ENCODE peak calls at places on chromosome 15, in five cellular contexts. One of them, this sample, is unnamed.
A peak's percentile ranks its signal among the peaks of the same experiment; 100 is the strongest.

GRCh38 chr15:64634020-64634419 is 141.4 kb downstream of the RBPMS2 start:
- DNase-seq in psoas muscle: no peak
- DNase-seq in cardiac muscle cell: no peak
- DNase-seq in endothelial cell of umbilical vein: peak; percentile 24
- DNase-seq in heart left ventricle: no peak
- DNase-seq in this sample: no peak

GRCh38 chr15:31215490-31216209 is 111.0 kb upstream of the KLF13 start:
- DNase-seq in psoas muscle: peak; percentile 93
- DNase-seq in cardiac muscle cell: peak; percentile 80
- DNase-seq in endothelial cell of umbilical vein: peak; percentile 34
- DNase-seq in heart left ventricle: peak; percentile 88
- DNase-seq in this sample: peak; percentile 73

GRCh38 chr15:89003865-89004725 is 84.2 kb upstream of the ABHD2 start:
- DNase-seq in psoas muscle: peak; percentile 69
- DNase-seq in cardiac muscle cell: peak; percentile 78
- DNase-seq in endothelial cell of umbilical vein: peak; percentile 8
- DNase-seq in heart left ventricle: peak; percentile 60
- DNase-seq in this sample: peak; percentile 17

GRCh38 chr15:40282144-40282869 is 557 bp downstream of the ANKRD63 start:
- DNase-seq in psoas muscle: peak; percentile 76
- DNase-seq in cardiac muscle cell: peak; percentile 60
- DNase-seq in endothelial cell of umbilical vein: peak; percentile 31
- DNase-seq in heart left ventricle: no peak
- DNase-seq in this sample: peak; percentile 34

GRCh38 chr15:23467110-23467600 is 20.1 kb upstream of the GOLGA6L2 start:
- DNase-seq in psoas muscle: no peak
- DNase-seq in cardiac muscle cell: peak; percentile 34
- DNase-seq in endothelial cell of umbilical vein: peak; percentile 11
- DNase-seq in heart left ventricle: no peak
- DNase-seq in this sample: no peak

GRCh38 chr15:62110000-62110851 is 43.4 kb downstream of the C2CD4A start:
- DNase-seq in psoas muscle: peak; percentile 57
- DNase-seq in cardiac muscle cell: no peak
- DNase-seq in endothelial cell of umbilical vein: peak; percentile 95
- DNase-seq in heart left ventricle: no peak
- DNase-seq in this sample: no peak

GRCh38 chr15:89038146-89038545 is 50.1 kb upstream of the ABHD2 start:
- DNase-seq in psoas muscle: no peak
- DNase-seq in cardiac muscle cell: no peak
- DNase-seq in endothelial cell of umbilical vein: no peak
- DNase-seq in heart left ventricle: no peak
- DNase-seq in this sample: no peak

GRCh38 chr15:72797834-72798233 is 14.3 kb upstream of the ADPGK start:
- DNase-seq in psoas muscle: no peak
- DNase-seq in cardiac muscle cell: no peak
- DNase-seq in endothelial cell of umbilical vein: no peak
- DNase-seq in heart left ventricle: no peak
- DNase-seq in this sample: no peak

GRCh38 chr15:49421991-49422390 is 1.1 kb upstream of the FGF7 start:
- DNase-seq in psoas muscle: peak; percentile 62
- DNase-seq in cardiac muscle cell: peak; percentile 49
- DNase-seq in endothelial cell of umbilical vein: peak; percentile 65
- DNase-seq in heart left ventricle: peak; percentile 25
- DNase-seq in this sample: peak; percentile 59

GRCh38 chr15:58957101-58957973 is 23.9 kb upstream of the SLTM start:
- DNase-seq in psoas muscle: no peak
- DNase-seq in cardiac muscle cell: peak; percentile 73
- DNase-seq in endothelial cell of umbilical vein: peak; percentile 65
- DNase-seq in heart left ventricle: peak; percentile 31
- DNase-seq in this sample: peak; percentile 73

GRCh38 chr15:91407237-91407889 is 307.3 kb downstream of the SV2B start:
- DNase-seq in psoas muscle: no peak
- DNase-seq in cardiac muscle cell: no peak
- DNase-seq in endothelial cell of umbilical vein: no peak
- DNase-seq in heart left ventricle: peak; percentile 45
- DNase-seq in this sample: peak; percentile 33

GRCh38 chr15:71530116-71530515 is 280.2 kb upstream of the NR2E3 start:
- DNase-seq in psoas muscle: no peak
- DNase-seq in cardiac muscle cell: no peak
- DNase-seq in endothelial cell of umbilical vein: no peak
- DNase-seq in heart left ventricle: no peak
- DNase-seq in this sample: no peak

GRCh38 chr15:93413745-93414144 is 324.7 kb upstream of the RGMA start:
- DNase-seq in psoas muscle: no peak
- DNase-seq in cardiac muscle cell: no peak
- DNase-seq in endothelial cell of umbilical vein: no peak
- DNase-seq in heart left ventricle: no peak
- DNase-seq in this sample: no peak

GRCh38 chr15:62112051-62112450 is 45.3 kb downstream of the C2CD4A start:
- DNase-seq in psoas muscle: no peak
- DNase-seq in cardiac muscle cell: no peak
- DNase-seq in endothelial cell of umbilical vein: no peak
- DNase-seq in heart left ventricle: no peak
- DNase-seq in this sample: no peak

GRCh38 chr15:57310876-57311275 is 65.4 kb upstream of the CGNL1 start:
- DNase-seq in psoas muscle: no peak
- DNase-seq in cardiac muscle cell: no peak
- DNase-seq in endothelial cell of umbilical vein: no peak
- DNase-seq in heart left ventricle: no peak
- DNase-seq in this sample: no peak

GRCh38 chr15:70195171-70195807 is 97.6 kb upstream of the TLE3 start:
- DNase-seq in psoas muscle: no peak
- DNase-seq in cardiac muscle cell: no peak
- DNase-seq in endothelial cell of umbilical vein: no peak
- DNase-seq in heart left ventricle: no peak
- DNase-seq in this sample: no peak

GRCh38 chr15:92883643-92884458 is 16.3 kb upstream of the CHD2 start:
- DNase-seq in psoas muscle: no peak
- DNase-seq in cardiac muscle cell: no peak
- DNase-seq in endothelial cell of umbilical vein: peak; percentile 60
- DNase-seq in heart left ventricle: no peak
- DNase-seq in this sample: peak; percentile 48

GRCh38 chr15:99671926-99672701 is 61.1 kb downstream of the LYSMD4 start:
- DNase-seq in psoas muscle: no peak
- DNase-seq in cardiac muscle cell: no peak
- DNase-seq in endothelial cell of umbilical vein: no peak
- DNase-seq in heart left ventricle: no peak
- DNase-seq in this sample: no peak

GRCh38 chr15:47414207-47414606 is 303.1 kb upstream of the SEMA6D start:
- DNase-seq in psoas muscle: no peak
- DNase-seq in cardiac muscle cell: no peak
- DNase-seq in endothelial cell of umbilical vein: no peak
- DNase-seq in heart left ventricle: no peak
- DNase-seq in this sample: no peak

GRCh38 chr15:92900712-92901052 is 558 bp downstream of the CHD2 start:
- DNase-seq in psoas muscle: no peak
- DNase-seq in cardiac muscle cell: no peak
- DNase-seq in endothelial cell of umbilical vein: no peak
- DNase-seq in heart left ventricle: no peak
- DNase-seq in this sample: no peak

GRCh38 chr15:48657891-48658591 is 12.5 kb upstream of the FBN1 start:
- DNase-seq in psoas muscle: no peak
- DNase-seq in cardiac muscle cell: no peak
- DNase-seq in endothelial cell of umbilical vein: no peak
- DNase-seq in heart left ventricle: no peak
- DNase-seq in this sample: no peak

GRCh38 chr15:44536298-44536961 is 517 bp upstream of the EIF3J start:
- DNase-seq in psoas muscle: peak; percentile 93
- DNase-seq in cardiac muscle cell: peak; percentile 92
- DNase-seq in endothelial cell of umbilical vein: peak; percentile 92
- DNase-seq in heart left ventricle: peak; percentile 87
- DNase-seq in this sample: peak; percentile 91

GRCh38 chr15:71375934-71376333 is 260.7 kb downstream of the THSD4 start:
- DNase-seq in psoas muscle: no peak
- DNase-seq in cardiac muscle cell: no peak
- DNase-seq in endothelial cell of umbilical vein: no peak
- DNase-seq in heart left ventricle: no peak
- DNase-seq in this sample: no peak

GRCh38 chr15:52463638-52464037 is 65.0 kb downstream of the MYO5A start:
- DNase-seq in psoas muscle: no peak
- DNase-seq in cardiac muscle cell: no peak
- DNase-seq in endothelial cell of umbilical vein: peak; percentile 84
- DNase-seq in heart left ventricle: no peak
- DNase-seq in this sample: no peak

GRCh38 chr15:42461261-42461660 is 29.7 kb downstream of the ZNF106 start:
- DNase-seq in psoas muscle: no peak
- DNase-seq in cardiac muscle cell: no peak
- DNase-seq in endothelial cell of umbilical vein: no peak
- DNase-seq in heart left ventricle: no peak
- DNase-seq in this sample: no peak

GRCh38 chr15:70025413-70026296 is 72.1 kb downstream of the TLE3 start:
- DNase-seq in psoas muscle: peak; percentile 47
- DNase-seq in cardiac muscle cell: no peak
- DNase-seq in endothelial cell of umbilical vein: no peak
- DNase-seq in heart left ventricle: no peak
- DNase-seq in this sample: peak; percentile 93

GRCh38 chr15:77541421-77542181 is 91.1 kb downstream of the LINGO1 start:
- DNase-seq in psoas muscle: no peak
- DNase-seq in cardiac muscle cell: no peak
- DNase-seq in endothelial cell of umbilical vein: no peak
- DNase-seq in heart left ventricle: peak; percentile 54
- DNase-seq in this sample: peak; percentile 33

GRCh38 chr15:77966540-77967290 is 110.8 kb downstream of the TBC1D2B start:
- DNase-seq in psoas muscle: peak; percentile 73
- DNase-seq in cardiac muscle cell: peak; percentile 42
- DNase-seq in endothelial cell of umbilical vein: peak; percentile 34
- DNase-seq in heart left ventricle: peak; percentile 55
- DNase-seq in this sample: peak; percentile 80

GRCh38 chr15:22944651-22945050 is 35.5 kb downstream of the CYFIP1 start:
- DNase-seq in psoas muscle: no peak
- DNase-seq in cardiac muscle cell: no peak
- DNase-seq in endothelial cell of umbilical vein: no peak
- DNase-seq in heart left ventricle: no peak
- DNase-seq in this sample: no peak

GRCh38 chr15:33586791-33587697 is 276.3 kb downstream of the RYR3 start:
- DNase-seq in psoas muscle: no peak
- DNase-seq in cardiac muscle cell: no peak
- DNase-seq in endothelial cell of umbilical vein: no peak
- DNase-seq in heart left ventricle: no peak
- DNase-seq in this sample: no peak

GRCh38 chr15:32802296-32802936 is 84.6 kb downstream of the GREM1 start:
- DNase-seq in psoas muscle: no peak
- DNase-seq in cardiac muscle cell: no peak
- DNase-seq in endothelial cell of umbilical vein: no peak
- DNase-seq in heart left ventricle: no peak
- DNase-seq in this sample: peak; percentile 13

GRCh38 chr15:67040277-67040676 is 25.1 kb upstream of the SMAD3 start:
- DNase-seq in psoas muscle: no peak
- DNase-seq in cardiac muscle cell: no peak
- DNase-seq in endothelial cell of umbilical vein: no peak
- DNase-seq in heart left ventricle: no peak
- DNase-seq in this sample: no peak

GRCh38 chr15:65196637-65197336 is 11.6 kb upstream of the CLPX start:
- DNase-seq in psoas muscle: no peak
- DNase-seq in cardiac muscle cell: no peak
- DNase-seq in endothelial cell of umbilical vein: no peak
- DNase-seq in heart left ventricle: no peak
- DNase-seq in this sample: no peak

DNA sequence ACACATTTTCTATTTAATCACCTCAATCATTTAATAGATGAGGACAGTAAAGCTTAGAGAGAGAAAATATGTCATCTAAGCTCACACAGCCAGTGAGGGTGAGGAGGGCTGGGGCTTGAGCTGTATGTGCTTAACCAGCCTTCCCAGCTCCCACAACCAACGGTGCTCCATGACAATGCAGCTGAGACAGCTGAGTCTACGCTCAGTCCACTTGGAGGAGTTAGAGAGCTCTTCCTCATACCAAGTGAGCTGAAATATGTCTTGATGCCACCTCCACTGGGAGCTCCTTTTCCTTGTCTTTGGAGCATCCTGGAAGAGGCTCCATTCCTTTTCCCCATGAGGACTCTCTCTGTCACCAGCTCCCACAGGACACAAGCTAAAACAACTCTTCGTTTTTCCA is 9.3 kb downstream of the HOMER2 start:
- DNase-seq in psoas muscle: no peak
- DNase-seq in cardiac muscle cell: no peak
- DNase-seq in endothelial cell of umbilical vein: no peak
- DNase-seq in heart left ventricle: no peak
- DNase-seq in this sample: no peak
- H3K27me3 ChIP-seq in psoas muscle: no peaks in the 10 kb centered on the region
- H3K27me3 ChIP-seq in cardiac muscle cell: no peaks in the 10 kb centered on the region
- H3K27me3 ChIP-seq in endothelial cell of umbilical vein: no peaks in the 10 kb centered on the region
- H3K27me3 ChIP-seq in heart left ventricle: no peaks in the 10 kb centered on the region
- H3K27me3 ChIP-seq in this sample: no peaks in the 10 kb centered on the region

GRCh38 chr15:74333662-74334061 is 33.8 kb downstream of the CYP11A1 start:
- DNase-seq in psoas muscle: no peak
- DNase-seq in cardiac muscle cell: no peak
- DNase-seq in endothelial cell of umbilical vein: no peak
- DNase-seq in heart left ventricle: no peak
- DNase-seq in this sample: no peak
- H3K27me3 ChIP-seq in psoas muscle: no peaks in the 10 kb centered on the region
- H3K27me3 ChIP-seq in cardiac muscle cell: no peaks in the 10 kb centered on the region
- H3K27me3 ChIP-seq in endothelial cell of umbilical vein: no peaks in the 10 kb centered on the region
- H3K27me3 ChIP-seq in heart left ventricle: no peaks in the 10 kb centered on the region
- H3K27me3 ChIP-seq in this sample: peaks cover 4% of the 10 kb centered on the region

GRCh38 chr15:37098468-37099320 is 1.7 kb downstream of the MEIS2 start:
- DNase-seq in psoas muscle: peak; percentile 62
- DNase-seq in cardiac muscle cell: no peak
- DNase-seq in endothelial cell of umbilical vein: peak; percentile 56
- DNase-seq in heart left ventricle: peak; percentile 46
- DNase-seq in this sample: peak; percentile 59
- H3K27me3 ChIP-seq in psoas muscle: peaks cover 16% of the 10 kb centered on the region
- H3K27me3 ChIP-seq in cardiac muscle cell: no peaks in the 10 kb centered on the region
- H3K27me3 ChIP-seq in endothelial cell of umbilical vein: peaks cover 15% of the 10 kb centered on the region
- H3K27me3 ChIP-seq in heart left ventricle: peaks cover 10% of the 10 kb centered on the region
- H3K27me3 ChIP-seq in this sample: no peaks in the 10 kb centered on the region

DNA sequence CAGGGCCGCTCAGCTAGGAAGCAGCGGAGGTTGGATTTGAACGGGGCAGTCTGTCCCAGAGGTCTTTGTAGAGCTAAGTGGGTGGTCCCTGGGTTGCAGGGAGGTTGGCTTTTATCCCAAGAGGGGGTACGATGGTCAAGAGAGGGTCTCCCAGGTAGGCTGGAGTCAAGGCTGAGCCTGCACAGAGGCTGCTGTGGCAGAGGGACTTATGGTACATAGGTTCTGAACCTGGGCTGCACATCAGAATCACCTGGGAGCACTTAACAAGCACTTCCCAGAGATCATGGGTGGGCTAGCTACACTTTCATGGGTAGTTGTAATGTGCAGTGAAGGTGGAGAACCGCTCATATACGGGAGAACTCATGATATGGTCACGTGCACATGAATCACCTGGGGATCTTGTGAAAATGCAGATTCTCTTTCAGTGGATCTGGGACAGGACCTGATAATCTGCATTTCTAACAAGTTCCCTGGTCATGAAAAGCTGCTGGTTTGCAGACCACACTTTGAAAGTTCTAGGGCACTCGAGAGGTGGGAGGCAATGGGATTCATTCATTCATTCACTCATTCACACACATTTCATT is 2.9 kb upstream of the RASGRF1 start:
- DNase-seq in psoas muscle: no peak
- DNase-seq in cardiac muscle cell: no peak
- DNase-seq in endothelial cell of umbilical vein: no peak
- DNase-seq in heart left ventricle: no peak
- DNase-seq in this sample: no peak
- H3K27me3 ChIP-seq in psoas muscle: peaks cover 64% of the 10 kb centered on the region
- H3K27me3 ChIP-seq in cardiac muscle cell: peaks cover 98% of the 10 kb centered on the region
- H3K27me3 ChIP-seq in endothelial cell of umbilical vein: peaks cover 32% of the 10 kb centered on the region
- H3K27me3 ChIP-seq in heart left ventricle: peaks cover 53% of the 10 kb centered on the region
- H3K27me3 ChIP-seq in this sample: no peaks in the 10 kb centered on the region